ENCODE peak calls at places on chromosomes 12 and 14, in seven cellular contexts. One of them, this sample, is unnamed.

GRCh38 chr14:56310643-56311042 is 192.4 kb downstream of the PELI2 start:
- DNase-seq in sigmoid colon: no peak
- DNase-seq in GM12892: no peak
- DNase-seq in H1: no peak
- DNase-seq in HL-60: no peak
- DNase-seq in spleen: no peak
- DNase-seq in GM23338: no peak
- DNase-seq in this sample: no peak

GRCh38 chr12:1457901-1458300 is 136.5 kb downstream of the FBXL14 start:
- DNase-seq in sigmoid colon: no peak
- DNase-seq in GM12892: no peak
- DNase-seq in H1: no peak
- DNase-seq in HL-60: no peak
- DNase-seq in spleen: no peak
- DNase-seq in GM23338: no peak
- DNase-seq in this sample: no peak

GRCh38 chr14:54440870-54441868 is at the start of gene CNIH1:
- DNase-seq in sigmoid colon: peak
- DNase-seq in GM12892: peak
- DNase-seq in H1: peak
- DNase-seq in HL-60: peak
- DNase-seq in spleen: peak
- DNase-seq in GM23338: peak
- DNase-seq in this sample: peak

GRCh38 chr14:92362781-92363235 is 39.8 kb downstream of the SLC24A4 start:
- DNase-seq in sigmoid colon: no peak
- DNase-seq in GM12892: no peak
- DNase-seq in H1: no peak
- DNase-seq in HL-60: no peak
- DNase-seq in spleen: no peak
- DNase-seq in GM23338: no peak
- DNase-seq in this sample: no peak

GRCh38 chr12:836952-837351 is 84.6 kb downstream of the WNK1 start:
- DNase-seq in sigmoid colon: no peak
- DNase-seq in GM12892: no peak
- DNase-seq in H1: no peak
- DNase-seq in HL-60: no peak
- DNase-seq in spleen: no peak
- DNase-seq in GM23338: no peak
- DNase-seq in this sample: no peak

GRCh38 chr12:110689601-110690430 is 901 bp upstream of the HVCN1 start:
- DNase-seq in sigmoid colon: peak
- DNase-seq in GM12892: peak
- DNase-seq in H1: peak
- DNase-seq in HL-60: no peak
- DNase-seq in spleen: peak
- DNase-seq in GM23338: peak
- DNase-seq in this sample: no peak

GRCh38 chr14:56333361-56334279 is 215.4 kb downstream of the PELI2 start:
- DNase-seq in sigmoid colon: no peak
- DNase-seq in GM12892: no peak
- DNase-seq in H1: no peak
- DNase-seq in HL-60: peak
- DNase-seq in spleen: no peak
- DNase-seq in GM23338: no peak
- DNase-seq in this sample: no peak

GRCh38 chr14:53793790-53794560 is 162.7 kb downstream of the BMP4 start:
- DNase-seq in sigmoid colon: peak
- DNase-seq in GM12892: no peak
- DNase-seq in H1: no peak
- DNase-seq in HL-60: no peak
- DNase-seq in spleen: no peak
- DNase-seq in GM23338: no peak
- DNase-seq in this sample: no peak

GRCh38 chr12:50567926-50568325 is 63.1 kb downstream of the DIP2B start:
- DNase-seq in sigmoid colon: no peak
- DNase-seq in GM12892: no peak
- DNase-seq in H1: no peak
- DNase-seq in HL-60: no peak
- DNase-seq in spleen: no peak
- DNase-seq in GM23338: no peak
- DNase-seq in this sample: no peak

GRCh38 chr14:54564799-54565235 is 2.1 kb upstream of the SAMD4A start:
- DNase-seq in sigmoid colon: peak
- DNase-seq in GM12892: no peak
- DNase-seq in H1: no peak
- DNase-seq in HL-60: no peak
- DNase-seq in spleen: no peak
- DNase-seq in GM23338: no peak
- DNase-seq in this sample: no peak

GRCh38 chr14:54529811-54530210 is 20.1 kb downstream of the CGRRF1 start:
- DNase-seq in sigmoid colon: no peak
- DNase-seq in GM12892: no peak
- DNase-seq in H1: no peak
- DNase-seq in HL-60: no peak
- DNase-seq in spleen: no peak
- DNase-seq in GM23338: no peak
- DNase-seq in this sample: no peak

GRCh38 chr12:38905480-38906351 is at the start of gene CPNE8:
- DNase-seq in sigmoid colon: peak
- DNase-seq in GM12892: peak
- DNase-seq in H1: no peak
- DNase-seq in HL-60: no peak
- DNase-seq in spleen: peak
- DNase-seq in GM23338: peak
- DNase-seq in this sample: peak

GRCh38 chr14:37903561-37904191 is 304.0 kb upstream of the SSTR1 start:
- DNase-seq in sigmoid colon: no peak
- DNase-seq in GM12892: no peak
- DNase-seq in H1: no peak
- DNase-seq in HL-60: peak
- DNase-seq in spleen: no peak
- DNase-seq in GM23338: peak
- DNase-seq in this sample: no peak

GRCh38 chr14:57749267-57749666 is 116.6 kb downstream of the SLC35F4 start:
- DNase-seq in sigmoid colon: no peak
- DNase-seq in GM12892: no peak
- DNase-seq in H1: no peak
- DNase-seq in HL-60: no peak
- DNase-seq in spleen: no peak
- DNase-seq in GM23338: no peak
- DNase-seq in this sample: no peak

GRCh38 chr12:57127710-57128518 is at the start of gene LRP1:
- DNase-seq in sigmoid colon: peak
- DNase-seq in GM12892: peak
- DNase-seq in H1: peak
- DNase-seq in HL-60: no peak
- DNase-seq in spleen: peak
- DNase-seq in GM23338: peak
- DNase-seq in this sample: peak

GRCh38 chr14:59463773-59464650 is 1.2 kb downstream of the GPR135 start:
- DNase-seq in sigmoid colon: peak
- DNase-seq in GM12892: peak
- DNase-seq in H1: peak
- DNase-seq in HL-60: no peak
- DNase-seq in spleen: peak
- DNase-seq in GM23338: peak
- DNase-seq in this sample: no peak

GRCh38 chr14:103522028-103522581 is 525 bp downstream of the CKB start:
- DNase-seq in sigmoid colon: peak
- DNase-seq in GM12892: no peak
- DNase-seq in H1: peak
- DNase-seq in HL-60: no peak
- DNase-seq in spleen: peak
- DNase-seq in GM23338: peak
- DNase-seq in this sample: peak
- TF ChIP-seq POLR2AphosphoS5 in sigmoid colon: no peak
- TF ChIP-seq POLR2AphosphoS5 in GM12892: no peak
- TF ChIP-seq POLR2AphosphoS5 in H1: peak
- TF ChIP-seq POLR2AphosphoS5 in HL-60: no peak
- TF ChIP-seq POLR2AphosphoS5 in spleen: no peak
- TF ChIP-seq POLR2AphosphoS5 in GM23338: peak
- TF ChIP-seq POLR2AphosphoS5 in this sample: no peak

GRCh38 chr12:27969901-27970390 is 2.6 kb downstream of the PTHLH start:
- DNase-seq in sigmoid colon: peak
- DNase-seq in GM12892: peak
- DNase-seq in H1: peak
- DNase-seq in HL-60: no peak
- DNase-seq in spleen: peak
- DNase-seq in GM23338: peak
- DNase-seq in this sample: peak
- TF ChIP-seq POLR2AphosphoS5 in sigmoid colon: peak
- TF ChIP-seq POLR2AphosphoS5 in GM12892: no peak
- TF ChIP-seq POLR2AphosphoS5 in H1: no peak
- TF ChIP-seq POLR2AphosphoS5 in HL-60: no peak
- TF ChIP-seq POLR2AphosphoS5 in spleen: no peak
- TF ChIP-seq POLR2AphosphoS5 in GM23338: no peak
- TF ChIP-seq POLR2AphosphoS5 in this sample: no peak

DNA sequence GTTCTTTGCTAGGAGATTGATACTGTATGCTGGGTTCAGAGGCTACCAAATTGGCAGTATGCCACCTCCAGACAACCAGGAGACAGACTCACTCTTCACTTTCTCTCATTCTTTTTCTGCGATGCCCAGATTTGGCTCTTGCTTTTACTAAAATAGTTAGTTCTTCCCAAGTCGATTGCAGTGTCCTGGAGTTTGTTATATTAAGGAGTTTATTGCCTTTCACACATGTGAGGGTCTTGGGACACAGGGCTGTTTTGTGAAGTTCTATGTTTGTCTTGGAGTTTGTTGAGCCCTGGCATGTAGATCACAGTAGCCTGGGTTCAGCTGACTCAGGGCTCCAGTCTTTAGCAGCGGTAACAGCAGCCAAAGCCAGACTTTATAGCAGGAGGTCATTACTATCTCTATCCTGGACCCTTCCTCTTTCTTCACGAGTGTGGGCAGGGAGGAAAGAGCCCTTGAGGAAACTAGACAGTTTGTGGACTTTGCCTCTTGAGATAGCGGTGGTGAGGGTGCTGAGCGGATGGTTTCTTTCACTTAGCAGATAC is 1.6 kb downstream of the MLEC start:
- DNase-seq in sigmoid colon: no peak
- DNase-seq in GM12892: no peak
- DNase-seq in H1: no peak
- DNase-seq in HL-60: no peak
- DNase-seq in spleen: no peak
- DNase-seq in GM23338: no peak
- DNase-seq in this sample: no peak
- TF ChIP-seq POLR2AphosphoS5 in sigmoid colon: no peak
- TF ChIP-seq POLR2AphosphoS5 in GM12892: no peak
- TF ChIP-seq POLR2AphosphoS5 in H1: no peak
- TF ChIP-seq POLR2AphosphoS5 in HL-60: no peak
- TF ChIP-seq POLR2AphosphoS5 in spleen: no peak
- TF ChIP-seq POLR2AphosphoS5 in GM23338: no peak
- TF ChIP-seq POLR2AphosphoS5 in this sample: no peak

GRCh38 chr14:96094211-96094610 is 55.0 kb downstream of the C14orf132 start:
- DNase-seq in sigmoid colon: no peak
- DNase-seq in GM12892: no peak
- DNase-seq in H1: no peak
- DNase-seq in HL-60: no peak
- DNase-seq in spleen: no peak
- DNase-seq in GM23338: no peak
- DNase-seq in this sample: peak

GRCh38 chr14:96095058-96095457 is 55.9 kb downstream of the C14orf132 start:
- DNase-seq in sigmoid colon: no peak
- DNase-seq in GM12892: no peak
- DNase-seq in H1: no peak
- DNase-seq in HL-60: no peak
- DNase-seq in spleen: no peak
- DNase-seq in GM23338: no peak
- DNase-seq in this sample: no peak

GRCh38 chr14:96096639-96097610 is 57.8 kb downstream of the C14orf132 start:
- DNase-seq in sigmoid colon: no peak
- DNase-seq in GM12892: no peak
- DNase-seq in H1: no peak
- DNase-seq in HL-60: no peak
- DNase-seq in spleen: no peak
- DNase-seq in GM23338: no peak
- DNase-seq in this sample: peak

GRCh38 chr14:96094656-96095055 is 55.5 kb downstream of the C14orf132 start:
- DNase-seq in sigmoid colon: no peak
- DNase-seq in GM12892: no peak
- DNase-seq in H1: no peak
- DNase-seq in HL-60: no peak
- DNase-seq in spleen: no peak
- DNase-seq in GM23338: no peak
- DNase-seq in this sample: no peak

GRCh38 chr14:96095581-96096476 is 56.7 kb downstream of the C14orf132 start:
- DNase-seq in sigmoid colon: no peak
- DNase-seq in GM12892: no peak
- DNase-seq in H1: no peak
- DNase-seq in HL-60: no peak
- DNase-seq in spleen: no peak
- DNase-seq in GM23338: peak
- DNase-seq in this sample: peak
- TF ChIP-seq POLR2AphosphoS5 in sigmoid colon: no peak
- TF ChIP-seq POLR2AphosphoS5 in GM12892: no peak
- TF ChIP-seq POLR2AphosphoS5 in H1: no peak
- TF ChIP-seq POLR2AphosphoS5 in HL-60: no peak
- TF ChIP-seq POLR2AphosphoS5 in spleen: peak
- TF ChIP-seq POLR2AphosphoS5 in GM23338: no peak
- TF ChIP-seq POLR2AphosphoS5 in this sample: no peak

GRCh38 chr12:12903642-12904609 is 12.6 kb downstream of the GPRC5A start:
- DNase-seq in sigmoid colon: no peak
- DNase-seq in GM12892: no peak
- DNase-seq in H1: no peak
- DNase-seq in HL-60: no peak
- DNase-seq in spleen: peak
- DNase-seq in GM23338: no peak
- DNase-seq in this sample: no peak
- TF ChIP-seq POLR2AphosphoS5 in sigmoid colon: no peak
- TF ChIP-seq POLR2AphosphoS5 in GM12892: no peak
- TF ChIP-seq POLR2AphosphoS5 in H1: no peak
- TF ChIP-seq POLR2AphosphoS5 in HL-60: no peak
- TF ChIP-seq POLR2AphosphoS5 in spleen: no peak
- TF ChIP-seq POLR2AphosphoS5 in GM23338: no peak
- TF ChIP-seq POLR2AphosphoS5 in this sample: no peak

GRCh38 chr14:104795468-104795780 is at the start of gene AKT1:
- DNase-seq in sigmoid colon: no peak
- DNase-seq in GM12892: no peak
- DNase-seq in H1: no peak
- DNase-seq in HL-60: no peak
- DNase-seq in spleen: no peak
- DNase-seq in GM23338: no peak
- DNase-seq in this sample: no peak
- TF ChIP-seq POLR2AphosphoS5 in sigmoid colon: no peak
- TF ChIP-seq POLR2AphosphoS5 in GM12892: no peak
- TF ChIP-seq POLR2AphosphoS5 in H1: no peak
- TF ChIP-seq POLR2AphosphoS5 in HL-60: no peak
- TF ChIP-seq POLR2AphosphoS5 in spleen: no peak
- TF ChIP-seq POLR2AphosphoS5 in GM23338: no peak
- TF ChIP-seq POLR2AphosphoS5 in this sample: no peak